ENCODE peak calls at places on chromosome 3, in eight cellular contexts. U is tibial nerve; T is GM06990; C is type B pancreatic cell; E is endothelial cell; G is CD4-positive, alpha-beta T cell; B is sigmoid colon; N is HepG2. X is an unnamed sample.

GRCh38 chr3:178719036-178719635 is 182.9 kb downstream of the KCNMB2 start:
- DNase-seq in B (no peak), T (no peak), E (no peak), U (no peak), G (no peak), C (no peak), N (no peak), X (no peak)

GRCh38 chr3:120147072-120147871 is 53.0 kb upstream of the GSK3B start:
- DNase-seq in G (peak), E (no peak), N (peak), C (no peak), U (no peak), B (no peak), T (no peak), X (no peak)

GRCh38 chr3:24763421-24763820 is 268.8 kb upstream of the THRB start:
- DNase-seq in U (no peak), N (no peak), B (no peak), E (no peak), C (no peak), T (no peak), G (no peak), X (no peak)

GRCh38 chr3:179148446-179149238 is 485 bp downstream of the PIK3CA start:
- DNase-seq in B (peak), C (no peak), N (peak), T (peak), G (peak), E (peak), U (peak), X (no peak)

GRCh38 chr3:157824281-157824680 is 281.9 kb downstream of the SHOX2 start:
- DNase-seq in C (no peak), E (no peak), U (no peak), N (no peak), T (no peak), B (no peak), G (no peak), X (no peak)

GRCh38 chr3:38327335-38328009 is 19.1 kb upstream of the XYLB start:
- DNase-seq in G (no peak), B (no peak), T (no peak), C (no peak), N (no peak), E (no peak), U (no peak), X (no peak)

GRCh38 chr3:169556909-169557308 is 106.6 kb downstream of the MECOM start:
- DNase-seq in U (no peak), C (no peak), B (no peak), T (no peak), N (no peak), E (no peak), G (no peak), X (no peak)

GRCh38 chr3:135851201-135852061 is 114.1 kb upstream of the PPP2R3A start:
- DNase-seq in N (no peak), C (no peak), U (no peak), B (no peak), G (no peak), E (no peak), T (no peak), X (no peak)

GRCh38 chr3:114861666-114862065 is 285.4 kb downstream of the ZBTB20 start:
- DNase-seq in G (no peak), T (no peak), B (no peak), U (no peak), N (no peak), E (no peak), C (no peak), X (no peak)

GRCh38 chr3:195907730-195908438 is 467 bp downstream of the TNK2 start:
- DNase-seq in E (no peak), G (peak), B (peak), T (peak), N (no peak), C (no peak), U (no peak), X (no peak)

GRCh38 chr3:85533586-85533985 is 574.8 kb downstream of the CADM2 start:
- DNase-seq in U (no peak), N (no peak), B (no peak), G (no peak), E (no peak), T (no peak), C (no peak), X (no peak)

GRCh38 chr3:195260286-195260905 is 10.6 kb downstream of the XXYLT1 start:
- DNase-seq in G (no peak), E (no peak), U (no peak), C (no peak), N (no peak), T (no peak), B (no peak), X (no peak)

GRCh38 chr3:12490547-12490946 is 6.3 kb downstream of the TSEN2 start:
- DNase-seq in C (no peak), N (no peak), T (no peak), B (no peak), E (no peak), U (no peak), G (no peak), X (no peak)

GRCh38 chr3:12501360-12502020 is 17.2 kb downstream of the TSEN2 start:
- DNase-seq in B (no peak), E (no peak), T (no peak), U (peak), N (no peak), G (no peak), C (no peak), X (no peak)

GRCh38 chr3:12496453-12496761 is 12.1 kb downstream of the TSEN2 start:
- DNase-seq in E (no peak), T (no peak), C (no peak), G (no peak), U (no peak), N (peak), B (no peak), X (no peak)

GRCh38 chr3:12495749-12496452 is 11.6 kb downstream of the TSEN2 start:
- DNase-seq in C (no peak), E (peak), N (no peak), B (no peak), T (no peak), U (no peak), G (no peak), X (no peak)
- TF ChIP-seq CTCF in C (no peak), E (no peak), N (peak), B (no peak), T (peak), U (no peak), G (no peak), X (no peak)

GRCh38 chr3:89340431-89340830 is 233.0 kb downstream of the EPHA3 start:
- DNase-seq in B (no peak), T (no peak), C (no peak), N (no peak), G (no peak), E (no peak), U (no peak), X (no peak)
- TF ChIP-seq CTCF in B (no peak), T (no peak), C (no peak), N (no peak), G (no peak), E (no peak), U (no peak), X (no peak)

DNA sequence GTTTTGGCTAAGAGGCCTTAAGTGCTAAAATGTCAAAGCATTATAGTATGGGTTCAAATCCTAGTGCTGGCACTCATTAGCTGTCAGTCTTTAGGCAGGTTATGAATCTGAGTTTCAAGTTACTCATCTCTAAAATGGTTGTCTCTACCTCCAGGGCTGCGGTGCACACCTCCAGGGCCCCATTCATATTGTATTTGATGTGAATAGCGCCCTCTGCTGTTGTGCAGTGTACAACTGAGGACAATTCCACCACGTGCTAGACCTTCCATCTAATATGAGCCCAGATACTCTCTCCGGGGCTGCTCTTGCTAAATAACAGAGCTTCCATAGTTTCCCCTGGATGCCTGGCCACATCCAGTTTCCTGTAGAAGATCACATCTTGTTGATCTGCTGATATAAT is 54.3 kb downstream of the OXNAD1 start:
- DNase-seq in N (peak), G (peak), C (no peak), E (peak), T (no peak), U (no peak), B (no peak), X (no peak)
- TF ChIP-seq CTCF in N (no peak), G (peak), C (peak), E (peak), T (peak), U (no peak), B (no peak), X (no peak)

GRCh38 chr3:141108002-141108401 is 56.9 kb downstream of the SPSB4 start:
- DNase-seq in E (no peak), N (no peak), G (no peak), B (no peak), C (no peak), T (no peak), U (no peak), X (no peak)

GRCh38 chr3:141105828-141106628 is 54.9 kb downstream of the SPSB4 start:
- DNase-seq in T (no peak), U (peak), C (no peak), N (peak), G (peak), B (peak), E (peak), X (peak)

GRCh38 chr3:141109761-141110160 is 58.6 kb downstream of the SPSB4 start:
- DNase-seq in E (no peak), G (no peak), U (no peak), N (no peak), B (no peak), C (no peak), T (no peak), X (no peak)

GRCh38 chr3:141104151-141104741 is 53.1 kb downstream of the SPSB4 start:
- DNase-seq in U (no peak), C (no peak), B (no peak), T (no peak), N (no peak), E (no peak), G (no peak), X (no peak)

GRCh38 chr3:141106842-141107241 is 55.7 kb downstream of the SPSB4 start:
- DNase-seq in B (no peak), T (no peak), E (no peak), U (no peak), G (no peak), N (no peak), C (no peak), X (no peak)
- TF ChIP-seq CTCF in B (no peak), T (no peak), E (no peak), U (no peak), G (no peak), N (no peak), C (no peak), X (no peak)

DNA sequence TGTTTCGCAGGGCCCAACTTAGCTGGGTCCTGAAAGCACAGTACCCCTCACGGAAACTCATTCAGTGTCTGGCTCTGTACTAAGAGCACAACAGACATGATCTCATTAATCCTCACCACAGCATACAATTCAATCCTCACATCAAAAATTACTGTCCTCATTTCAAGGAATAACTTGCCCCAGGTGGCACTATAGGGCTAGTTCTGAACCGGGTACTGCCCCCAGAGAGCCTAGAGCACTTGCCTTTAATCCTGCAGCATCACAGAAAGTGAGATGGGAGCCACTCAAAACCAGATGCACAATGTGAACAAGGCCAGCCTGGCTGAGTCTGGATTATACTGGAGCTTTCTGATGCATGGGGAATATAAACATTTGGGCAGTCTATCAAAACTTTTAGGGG is 122.6 kb downstream of the OSBPL10 start:
- DNase-seq in G (no peak), C (no peak), T (no peak), E (no peak), N (no peak), U (no peak), B (no peak), X (no peak)
- TF ChIP-seq CTCF in G (no peak), C (no peak), T (no peak), E (no peak), N (no peak), U (no peak), B (no peak), X (no peak)

DNA sequence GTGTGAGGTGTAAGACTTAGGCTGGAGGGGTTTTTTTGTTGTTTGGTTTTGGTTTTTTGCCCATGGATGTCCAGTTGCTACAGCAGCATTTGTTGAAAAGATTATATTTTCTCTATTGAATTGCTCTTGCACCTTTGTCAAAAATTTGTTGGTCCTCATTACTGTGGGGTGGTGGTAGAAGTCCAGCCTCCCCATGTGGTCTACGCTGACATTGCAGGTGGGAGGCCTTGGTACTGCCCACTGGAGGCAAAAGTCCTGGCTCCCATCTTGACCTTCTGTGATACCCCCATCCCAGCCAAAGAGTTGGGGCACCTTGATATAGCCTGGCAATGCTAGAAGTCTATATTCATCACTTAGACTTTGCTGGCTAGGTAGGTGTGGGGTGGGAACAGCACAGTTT is 5.4 kb upstream of the RAB6B start:
- DNase-seq in C (no peak), N (no peak), T (no peak), E (peak), G (no peak), B (no peak), U (no peak), X (no peak)
- TF ChIP-seq CTCF in C (no peak), N (no peak), T (peak), E (peak), G (no peak), B (no peak), U (no peak), X (no peak)

GRCh38 chr3:44682182-44682896 is 30.1 kb upstream of the ZNF502 start:
- DNase-seq in E (no peak), N (no peak), G (no peak), T (no peak), C (no peak), B (no peak), U (no peak), X (no peak)

GRCh38 chr3:44674211-44674610 is 25.7 kb downstream of the ZNF35 start:
- DNase-seq in E (no peak), N (no peak), B (no peak), G (no peak), C (no peak), U (no peak), T (no peak), X (no peak)

GRCh38 chr3:44680921-44681455 is 31.5 kb upstream of the ZNF502 start:
- DNase-seq in N (no peak), T (no peak), G (no peak), B (no peak), U (no peak), E (no peak), C (no peak), X (no peak)

GRCh38 chr3:44678480-44679116 is 30.1 kb downstream of the ZNF35 start:
- DNase-seq in C (no peak), N (no peak), U (no peak), B (no peak), T (no peak), G (no peak), E (no peak), X (no peak)
- TF ChIP-seq CTCF in C (no peak), N (no peak), U (no peak), B (no peak), T (no peak), G (no peak), E (no peak), X (no peak)